ENCODE peak calls at places on chromosomes 2 and 18, in eight cellular contexts. One of them, this sample, is unnamed.

GRCh38 chr2:36663851-36664715 is 32.4 kb upstream of the VIT start:
- DNase-seq in fibroblast of lung: peak
- DNase-seq in GM20000: peak
- DNase-seq in HFF-Myc: peak
- DNase-seq in lower lobe of right lung: no peak
- DNase-seq in SK-N-SH: peak
- DNase-seq in foreskin keratinocyte: peak
- DNase-seq in A673: peak
- DNase-seq in this sample: no peak

GRCh38 chr2:211035548-211036185 is 479.3 kb downstream of the CPS1 start:
- DNase-seq in fibroblast of lung: peak
- DNase-seq in GM20000: peak
- DNase-seq in HFF-Myc: no peak
- DNase-seq in lower lobe of right lung: no peak
- DNase-seq in SK-N-SH: no peak
- DNase-seq in foreskin keratinocyte: no peak
- DNase-seq in A673: peak
- DNase-seq in this sample: no peak

GRCh38 chr2:111930404-111930803 is 32.0 kb downstream of the MERTK start:
- DNase-seq in fibroblast of lung: no peak
- DNase-seq in GM20000: no peak
- DNase-seq in HFF-Myc: no peak
- DNase-seq in lower lobe of right lung: no peak
- DNase-seq in SK-N-SH: no peak
- DNase-seq in foreskin keratinocyte: no peak
- DNase-seq in A673: no peak
- DNase-seq in this sample: no peak

GRCh38 chr2:67043781-67044478 is 353.2 kb upstream of the ETAA1 start:
- DNase-seq in fibroblast of lung: no peak
- DNase-seq in GM20000: no peak
- DNase-seq in HFF-Myc: no peak
- DNase-seq in lower lobe of right lung: no peak
- DNase-seq in SK-N-SH: no peak
- DNase-seq in foreskin keratinocyte: no peak
- DNase-seq in A673: no peak
- DNase-seq in this sample: no peak

GRCh38 chr2:152443771-152444170 is 108.8 kb downstream of the FMNL2 start:
- DNase-seq in fibroblast of lung: peak
- DNase-seq in GM20000: no peak
- DNase-seq in HFF-Myc: no peak
- DNase-seq in lower lobe of right lung: no peak
- DNase-seq in SK-N-SH: no peak
- DNase-seq in foreskin keratinocyte: no peak
- DNase-seq in A673: no peak
- DNase-seq in this sample: no peak

GRCh38 chr18:11962586-11962985 is 18.7 kb upstream of the IMPA2 start:
- DNase-seq in fibroblast of lung: peak
- DNase-seq in GM20000: no peak
- DNase-seq in HFF-Myc: no peak
- DNase-seq in lower lobe of right lung: no peak
- DNase-seq in SK-N-SH: no peak
- DNase-seq in foreskin keratinocyte: no peak
- DNase-seq in A673: no peak
- DNase-seq in this sample: no peak

GRCh38 chr2:19611491-19612332 is 253.3 kb upstream of the OSR1 start:
- DNase-seq in fibroblast of lung: peak
- DNase-seq in GM20000: no peak
- DNase-seq in HFF-Myc: peak
- DNase-seq in lower lobe of right lung: no peak
- DNase-seq in SK-N-SH: no peak
- DNase-seq in foreskin keratinocyte: peak
- DNase-seq in A673: no peak
- DNase-seq in this sample: no peak

GRCh38 chr2:156342252-156343095 is 10.0 kb upstream of the NR4A2 start:
- DNase-seq in fibroblast of lung: peak
- DNase-seq in GM20000: peak
- DNase-seq in HFF-Myc: no peak
- DNase-seq in lower lobe of right lung: peak
- DNase-seq in SK-N-SH: peak
- DNase-seq in foreskin keratinocyte: peak
- DNase-seq in A673: peak
- DNase-seq in this sample: peak

GRCh38 chr2:174336403-174337336 is 1.9 kb downstream of the SP9 start:
- DNase-seq in fibroblast of lung: no peak
- DNase-seq in GM20000: peak
- DNase-seq in HFF-Myc: no peak
- DNase-seq in lower lobe of right lung: peak
- DNase-seq in SK-N-SH: peak
- DNase-seq in foreskin keratinocyte: no peak
- DNase-seq in A673: peak
- DNase-seq in this sample: peak

GRCh38 chr18:79510046-79510685 is 114.4 kb downstream of the NFATC1 start:
- DNase-seq in fibroblast of lung: no peak
- DNase-seq in GM20000: no peak
- DNase-seq in HFF-Myc: no peak
- DNase-seq in lower lobe of right lung: peak
- DNase-seq in SK-N-SH: no peak
- DNase-seq in foreskin keratinocyte: no peak
- DNase-seq in A673: no peak
- DNase-seq in this sample: peak

GRCh38 chr18:45270289-45270771 is 344.9 kb upstream of the SLC14A2 start:
- DNase-seq in fibroblast of lung: peak
- DNase-seq in GM20000: no peak
- DNase-seq in HFF-Myc: no peak
- DNase-seq in lower lobe of right lung: no peak
- DNase-seq in SK-N-SH: no peak
- DNase-seq in foreskin keratinocyte: no peak
- DNase-seq in A673: no peak
- DNase-seq in this sample: no peak

GRCh38 chr2:153311432-153311831 is 167.1 kb downstream of the RPRM start:
- DNase-seq in fibroblast of lung: no peak
- DNase-seq in GM20000: no peak
- DNase-seq in HFF-Myc: no peak
- DNase-seq in lower lobe of right lung: no peak
- DNase-seq in SK-N-SH: no peak
- DNase-seq in foreskin keratinocyte: no peak
- DNase-seq in A673: no peak
- DNase-seq in this sample: no peak

GRCh38 chr18:50128506-50129271 is 66.3 kb downstream of the MYO5B start:
- DNase-seq in fibroblast of lung: no peak
- DNase-seq in GM20000: peak
- DNase-seq in HFF-Myc: no peak
- DNase-seq in lower lobe of right lung: no peak
- DNase-seq in SK-N-SH: no peak
- DNase-seq in foreskin keratinocyte: no peak
- DNase-seq in A673: no peak
- DNase-seq in this sample: peak

GRCh38 chr18:78659057-78659456 is 320.6 kb upstream of the SALL3 start:
- DNase-seq in fibroblast of lung: no peak
- DNase-seq in GM20000: no peak
- DNase-seq in HFF-Myc: no peak
- DNase-seq in lower lobe of right lung: no peak
- DNase-seq in SK-N-SH: no peak
- DNase-seq in foreskin keratinocyte: no peak
- DNase-seq in A673: no peak
- DNase-seq in this sample: no peak

GRCh38 chr2:193409951-193410350 is 1215.2 kb upstream of the TMEFF2 start:
- DNase-seq in fibroblast of lung: no peak
- DNase-seq in GM20000: no peak
- DNase-seq in HFF-Myc: no peak
- DNase-seq in lower lobe of right lung: no peak
- DNase-seq in SK-N-SH: no peak
- DNase-seq in foreskin keratinocyte: no peak
- DNase-seq in A673: no peak
- DNase-seq in this sample: no peak

GRCh38 chr2:58527656-58528055 is 286.5 kb upstream of the FANCL start:
- DNase-seq in fibroblast of lung: no peak
- DNase-seq in GM20000: no peak
- DNase-seq in HFF-Myc: no peak
- DNase-seq in lower lobe of right lung: no peak
- DNase-seq in SK-N-SH: no peak
- DNase-seq in foreskin keratinocyte: no peak
- DNase-seq in A673: peak
- DNase-seq in this sample: no peak

GRCh38 chr2:64988420-64989125 is 626 bp upstream of the SLC1A4 start:
- DNase-seq in fibroblast of lung: peak
- DNase-seq in GM20000: peak
- DNase-seq in HFF-Myc: peak
- DNase-seq in lower lobe of right lung: peak
- DNase-seq in SK-N-SH: peak
- DNase-seq in foreskin keratinocyte: peak
- DNase-seq in A673: peak
- DNase-seq in this sample: peak
- TF ChIP-seq CTCF in fibroblast of lung: peak
- TF ChIP-seq CTCF in GM20000: peak
- TF ChIP-seq CTCF in HFF-Myc: peak
- TF ChIP-seq CTCF in lower lobe of right lung: peak
- TF ChIP-seq CTCF in SK-N-SH: peak
- TF ChIP-seq CTCF in foreskin keratinocyte: peak
- TF ChIP-seq CTCF in A673: peak
- TF ChIP-seq CTCF in this sample: peak

GRCh38 chr2:73176205-73176880 is 26.0 kb upstream of the NOTO start:
- DNase-seq in fibroblast of lung: no peak
- DNase-seq in GM20000: peak
- DNase-seq in HFF-Myc: no peak
- DNase-seq in lower lobe of right lung: no peak
- DNase-seq in SK-N-SH: no peak
- DNase-seq in foreskin keratinocyte: no peak
- DNase-seq in A673: peak
- DNase-seq in this sample: no peak

GRCh38 chr2:73174244-73174643 is 28.1 kb upstream of the NOTO start:
- DNase-seq in fibroblast of lung: no peak
- DNase-seq in GM20000: no peak
- DNase-seq in HFF-Myc: no peak
- DNase-seq in lower lobe of right lung: no peak
- DNase-seq in SK-N-SH: no peak
- DNase-seq in foreskin keratinocyte: no peak
- DNase-seq in A673: no peak
- DNase-seq in this sample: no peak

GRCh38 chr2:73176881-73177644 is 25.3 kb upstream of the NOTO start:
- DNase-seq in fibroblast of lung: peak
- DNase-seq in GM20000: peak
- DNase-seq in HFF-Myc: peak
- DNase-seq in lower lobe of right lung: peak
- DNase-seq in SK-N-SH: peak
- DNase-seq in foreskin keratinocyte: peak
- DNase-seq in A673: peak
- DNase-seq in this sample: peak

GRCh38 chr2:73174941-73175662 is 27.3 kb upstream of the NOTO start:
- DNase-seq in fibroblast of lung: no peak
- DNase-seq in GM20000: no peak
- DNase-seq in HFF-Myc: no peak
- DNase-seq in lower lobe of right lung: no peak
- DNase-seq in SK-N-SH: no peak
- DNase-seq in foreskin keratinocyte: no peak
- DNase-seq in A673: no peak
- DNase-seq in this sample: no peak

GRCh38 chr2:73175663-73176204 is 26.6 kb upstream of the NOTO start:
- DNase-seq in fibroblast of lung: peak
- DNase-seq in GM20000: peak
- DNase-seq in HFF-Myc: no peak
- DNase-seq in lower lobe of right lung: peak
- DNase-seq in SK-N-SH: peak
- DNase-seq in foreskin keratinocyte: no peak
- DNase-seq in A673: peak
- DNase-seq in this sample: peak
- TF ChIP-seq CTCF in fibroblast of lung: no peak
- TF ChIP-seq CTCF in GM20000: no peak
- TF ChIP-seq CTCF in HFF-Myc: no peak
- TF ChIP-seq CTCF in lower lobe of right lung: no peak
- TF ChIP-seq CTCF in SK-N-SH: no peak
- TF ChIP-seq CTCF in foreskin keratinocyte: no peak
- TF ChIP-seq CTCF in A673: peak
- TF ChIP-seq CTCF in this sample: no peak

GRCh38 chr2:105575626-105576025 is 169.1 kb upstream of the NCK2 start:
- DNase-seq in fibroblast of lung: no peak
- DNase-seq in GM20000: no peak
- DNase-seq in HFF-Myc: no peak
- DNase-seq in lower lobe of right lung: no peak
- DNase-seq in SK-N-SH: no peak
- DNase-seq in foreskin keratinocyte: no peak
- DNase-seq in A673: no peak
- DNase-seq in this sample: no peak

GRCh38 chr2:105576050-105576439 is 168.7 kb upstream of the NCK2 start:
- DNase-seq in fibroblast of lung: no peak
- DNase-seq in GM20000: no peak
- DNase-seq in HFF-Myc: no peak
- DNase-seq in lower lobe of right lung: no peak
- DNase-seq in SK-N-SH: no peak
- DNase-seq in foreskin keratinocyte: no peak
- DNase-seq in A673: no peak
- DNase-seq in this sample: peak

GRCh38 chr2:105578166-105578565 is 166.5 kb upstream of the NCK2 start:
- DNase-seq in fibroblast of lung: no peak
- DNase-seq in GM20000: no peak
- DNase-seq in HFF-Myc: no peak
- DNase-seq in lower lobe of right lung: no peak
- DNase-seq in SK-N-SH: no peak
- DNase-seq in foreskin keratinocyte: no peak
- DNase-seq in A673: no peak
- DNase-seq in this sample: no peak

GRCh38 chr2:105577762-105578161 is 166.9 kb upstream of the NCK2 start:
- DNase-seq in fibroblast of lung: no peak
- DNase-seq in GM20000: no peak
- DNase-seq in HFF-Myc: no peak
- DNase-seq in lower lobe of right lung: no peak
- DNase-seq in SK-N-SH: no peak
- DNase-seq in foreskin keratinocyte: no peak
- DNase-seq in A673: no peak
- DNase-seq in this sample: no peak

GRCh38 chr2:105576440-105577241 is 168.1 kb upstream of the NCK2 start:
- DNase-seq in fibroblast of lung: peak
- DNase-seq in GM20000: peak
- DNase-seq in HFF-Myc: no peak
- DNase-seq in lower lobe of right lung: no peak
- DNase-seq in SK-N-SH: peak
- DNase-seq in foreskin keratinocyte: peak
- DNase-seq in A673: peak
- DNase-seq in this sample: no peak
- TF ChIP-seq CTCF in fibroblast of lung: peak
- TF ChIP-seq CTCF in GM20000: peak
- TF ChIP-seq CTCF in HFF-Myc: peak
- TF ChIP-seq CTCF in lower lobe of right lung: peak
- TF ChIP-seq CTCF in SK-N-SH: peak
- TF ChIP-seq CTCF in foreskin keratinocyte: peak
- TF ChIP-seq CTCF in A673: peak
- TF ChIP-seq CTCF in this sample: peak

GRCh38 chr2:24617431-24617830 is 126.4 kb downstream of the NCOA1 start:
- DNase-seq in fibroblast of lung: peak
- DNase-seq in GM20000: no peak
- DNase-seq in HFF-Myc: no peak
- DNase-seq in lower lobe of right lung: no peak
- DNase-seq in SK-N-SH: peak
- DNase-seq in foreskin keratinocyte: no peak
- DNase-seq in A673: peak
- DNase-seq in this sample: no peak

GRCh38 chr2:24611626-24612025 is 120.6 kb downstream of the NCOA1 start:
- DNase-seq in fibroblast of lung: no peak
- DNase-seq in GM20000: no peak
- DNase-seq in HFF-Myc: no peak
- DNase-seq in lower lobe of right lung: no peak
- DNase-seq in SK-N-SH: no peak
- DNase-seq in foreskin keratinocyte: no peak
- DNase-seq in A673: no peak
- DNase-seq in this sample: no peak

GRCh38 chr2:24616606-24617005 is 125.6 kb downstream of the NCOA1 start:
- DNase-seq in fibroblast of lung: no peak
- DNase-seq in GM20000: no peak
- DNase-seq in HFF-Myc: no peak
- DNase-seq in lower lobe of right lung: no peak
- DNase-seq in SK-N-SH: no peak
- DNase-seq in foreskin keratinocyte: no peak
- DNase-seq in A673: no peak
- DNase-seq in this sample: no peak

GRCh38 chr2:24613154-24613814 is 122.2 kb downstream of the NCOA1 start:
- DNase-seq in fibroblast of lung: peak
- DNase-seq in GM20000: peak
- DNase-seq in HFF-Myc: peak
- DNase-seq in lower lobe of right lung: no peak
- DNase-seq in SK-N-SH: no peak
- DNase-seq in foreskin keratinocyte: peak
- DNase-seq in A673: peak
- DNase-seq in this sample: peak
- TF ChIP-seq CTCF in fibroblast of lung: peak
- TF ChIP-seq CTCF in GM20000: no peak
- TF ChIP-seq CTCF in HFF-Myc: peak
- TF ChIP-seq CTCF in lower lobe of right lung: peak
- TF ChIP-seq CTCF in SK-N-SH: peak
- TF ChIP-seq CTCF in foreskin keratinocyte: peak
- TF ChIP-seq CTCF in A673: peak
- TF ChIP-seq CTCF in this sample: no peak

This sample was measured in upper lobe of left lung.